ENCODE peak calls at places on chromosomes 4 and X, in four cellular contexts. P is K562, L is GM12878, C is HepG2. N is an unnamed sample.

GRCh38 chr4:74317616-74318256 is 9.5 kb downstream of the EPGN start:
- DNase-seq in P (no peak), L (no peak), C (no peak), N (no peak)

GRCh38 chrX:47941423-47941822 is 62.4 kb downstream of the ZNF182 start:
- DNase-seq in P (no peak), L (no peak), C (no peak), N (no peak)

GRCh38 chr4:14863420-14864364 is 138.6 kb upstream of the CPEB2 start:
- DNase-seq in P (no peak), L (no peak), C (no peak), N (no peak)

GRCh38 chr4:133190098-133190497 is 41.0 kb downstream of the PCDH10 start:
- DNase-seq in P (no peak), L (no peak), C (no peak), N (peak; percentile 28)

GRCh38 chr4:17059192-17059634 is 160.8 kb upstream of the LDB2 start:
- DNase-seq in P (no peak), L (no peak), C (no peak), N (no peak)

GRCh38 chrX:49291615-49292337 is 11.7 kb upstream of the GAGE10 start:
- DNase-seq in P (peak; percentile 64), L (no peak), C (peak; percentile 12), N (peak; percentile 68)

GRCh38 chr4:189092596-189092995 is 848.1 kb upstream of the FRG1 start:
- DNase-seq in P (no peak), L (no peak), C (no peak), N (no peak)

GRCh38 chr4:140839888-140840790 is 84.0 kb upstream of the TBC1D9 start:
- DNase-seq in P (no peak), L (no peak), C (no peak), N (no peak)

GRCh38 chr4:48079972-48080391 is 54.1 kb downstream of the TXK start:
- DNase-seq in P (no peak), L (no peak), C (no peak), N (no peak)

GRCh38 chr4:94036964-94037363 is 170.7 kb upstream of the SMARCAD1 start:
- DNase-seq in P (peak; percentile 18), L (no peak), C (no peak), N (no peak)

GRCh38 chr4:80465238-80465637 is 129.7 kb downstream of the CFAP299 start:
- DNase-seq in P (no peak), L (no peak), C (no peak), N (no peak)

GRCh38 chr4:7214359-7214758 is 22.0 kb downstream of the SORCS2 start:
- DNase-seq in P (no peak), L (no peak), C (no peak), N (no peak)

GRCh38 chr4:82469776-82470345 is 39.5 kb downstream of the ENOPH1 start:
- DNase-seq in P (no peak), L (no peak), C (peak; percentile 16), N (no peak)

GRCh38 chr4:108415389-108415788 is 205.0 kb upstream of the RPL34 start:
- DNase-seq in P (no peak), L (no peak), C (no peak), N (no peak)

GRCh38 chrX:146186540-146186939 is 368.9 kb downstream of the SLITRK2 start:
- DNase-seq in P (no peak), L (no peak), C (no peak), N (no peak)

GRCh38 chr4:83237591-83237990 is 47.0 kb downstream of the COQ2 start:
- DNase-seq in P (no peak), L (no peak), C (no peak), N (peak; percentile 30)

GRCh38 chr4:157221426-157221894 is 932 bp downstream of the GRIA2 start:
- DNase-seq in P (no peak), L (no peak), C (no peak), N (no peak)

GRCh38 chr4:87512400-87512799 is 16.8 kb downstream of the SPARCL1 start:
- DNase-seq in P (no peak), L (no peak), C (no peak), N (no peak)

GRCh38 chr4:83568057-83568456 is 32.1 kb downstream of the GPAT3 start:
- DNase-seq in P (no peak), L (no peak), C (no peak), N (no peak)

GRCh38 chrX:39519213-39519544 is 578.6 kb downstream of the BCOR start:
- DNase-seq in P (no peak), L (no peak), C (no peak), N (no peak)

GRCh38 chr4:169315530-169316306 is 45.0 kb upstream of the SH3RF1 start:
- DNase-seq in P (no peak), L (no peak), C (no peak), N (no peak)

GRCh38 chrX:152873361-152873760 is 24.5 kb upstream of the ZNF185 start:
- DNase-seq in P (no peak), L (no peak), C (no peak), N (no peak)

GRCh38 chr4:4524364-4524763 is 17.5 kb downstream of the STX18 start:
- DNase-seq in P (no peak), L (peak; percentile 76), C (no peak), N (no peak)

GRCh38 chr4:7430368-7430964 is 4.3 kb downstream of the PSAPL1 start:
- DNase-seq in P (no peak), L (no peak), C (no peak), N (no peak)

GRCh38 chr4:47877204-47877603 is 37.2 kb downstream of the NFXL1 start:
- DNase-seq in P (no peak), L (no peak), C (no peak), N (no peak)

GRCh38 chr4:163663454-163664225 is 169.2 kb downstream of the TMA16 start:
- DNase-seq in P (no peak), L (peak; percentile 78), C (no peak), N (no peak)

GRCh38 chr4:186840771-186841301 is 117.2 kb upstream of the FAT1 start:
- DNase-seq in P (peak; percentile 38), L (no peak), C (no peak), N (no peak)

GRCh38 chrX:45502396-45502795 is 301.7 kb upstream of the DIPK2B start:
- DNase-seq in P (no peak), L (no peak), C (peak; percentile 27), N (no peak)

GRCh38 chr4:88753658-88754431 is 56.2 kb upstream of the NAP1L5 start:
- DNase-seq in P (no peak), L (no peak), C (peak; percentile 94), N (no peak)

GRCh38 chr4:153464068-153464467 is 2.1 kb upstream of the TMEM131L start:
- DNase-seq in P (peak; percentile 84), L (no peak), C (no peak), N (no peak)

GRCh38 chr4:173426064-173426463 is 27.1 kb upstream of the SCRG1 start:
- DNase-seq in P (no peak), L (no peak), C (no peak), N (no peak)

GRCh38 chr4:123304151-123305021 is 92.2 kb upstream of the SPRY1 start:
- DNase-seq in P (no peak), L (no peak), C (no peak), N (no peak)

GRCh38 chr4:169652535-169652934 is 32.2 kb downstream of the CLCN3 start:
- DNase-seq in P (no peak), L (no peak), C (no peak), N (no peak)

GRCh38 chr4:36773467-36773866 is 471.1 kb upstream of the NWD2 start:
- DNase-seq in P (no peak), L (no peak), C (no peak), N (no peak)

GRCh38 chr4:39637572-39638357 is 900 bp downstream of the SMIM14 start:
- DNase-seq in P (peak; percentile 41), L (no peak), C (peak; percentile 64), N (peak; percentile 30)

GRCh38 chr4:182307746-182308145 is 64.5 kb downstream of the TENM3 start:
- DNase-seq in P (no peak), L (no peak), C (no peak), N (no peak)

GRCh38 chr4:146235654-146236570 is 21.6 kb downstream of the REELD1 start:
- DNase-seq in P (no peak), L (no peak), C (no peak), N (no peak)

GRCh38 chrX:10010686-10011085 is 43.5 kb downstream of the CLDN34 start:
- DNase-seq in P (no peak), L (no peak), C (peak; percentile 67), N (no peak)
- TF ChIP-seq FOXK2 in P (no peak), L (no peak), C (no peak), N (no peak)

GRCh38 chrX:72145181-72145580 is 13.5 kb upstream of the RTL5 start:
- DNase-seq in P (no peak), L (no peak), C (no peak), N (no peak)
- TF ChIP-seq FOXK2 in P (no peak), L (no peak), C (no peak), N (no peak)

DNA sequence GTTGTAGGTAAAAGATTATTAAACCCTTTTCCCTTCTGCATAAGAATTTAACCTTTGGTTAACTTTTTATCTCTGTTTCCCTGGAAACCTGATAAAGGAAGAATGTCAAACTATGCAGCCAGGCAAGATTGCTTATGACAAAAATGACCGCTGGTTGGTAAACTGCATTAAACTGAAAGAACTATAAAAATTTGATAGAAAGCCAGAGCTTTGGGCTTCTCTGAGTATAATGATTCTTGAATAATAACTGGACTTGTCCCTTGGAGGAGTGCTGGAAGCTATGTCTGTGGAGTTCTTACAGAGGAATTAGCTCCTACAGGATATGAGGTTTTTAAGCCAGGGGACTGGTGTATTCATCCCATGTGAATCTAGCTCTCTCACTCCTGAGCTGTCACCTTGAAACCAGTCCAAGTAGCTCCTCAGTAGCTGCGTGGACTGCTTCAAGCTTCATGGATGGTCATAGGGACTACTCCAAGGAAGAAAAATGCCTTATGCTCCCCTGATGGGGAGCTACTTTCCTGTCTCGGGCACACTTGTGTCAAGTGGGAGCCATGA is 52.0 kb downstream of the RASL11B start:
- DNase-seq in P (no peak), L (no peak), C (peak; percentile 27), N (no peak)
- TF ChIP-seq FOXK2 in P (no peak), L (no peak), C (no peak), N (no peak)

DNA sequence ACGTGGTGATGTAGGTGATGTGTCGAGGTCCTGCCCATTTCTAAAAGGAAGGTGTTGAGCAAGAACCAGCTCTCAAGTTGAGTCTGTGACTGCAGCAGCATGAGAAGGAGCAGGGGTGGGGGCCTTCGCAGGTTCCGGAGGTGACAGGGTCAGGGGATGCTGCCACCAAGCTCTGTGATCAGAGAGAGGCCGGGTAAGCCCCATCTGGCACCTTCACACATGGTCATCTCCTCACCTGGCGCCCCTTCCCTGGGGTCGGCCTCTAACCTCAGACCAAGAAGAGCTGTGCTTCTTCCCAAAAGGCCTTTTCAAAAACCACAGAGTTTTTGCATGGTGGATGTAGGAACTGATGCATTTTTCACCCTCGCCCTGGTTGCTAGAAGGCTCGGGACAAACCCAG is 137.6 kb downstream of the CPZ start:
- DNase-seq in P (no peak), L (no peak), C (no peak), N (no peak)
- TF ChIP-seq FOXK2 in P (no peak), L (no peak), C (no peak), N (no peak)

GRCh38 chr4:85886665-85887064 is 411.7 kb downstream of the ARHGAP24 start:
- DNase-seq in P (no peak), L (no peak), C (no peak), N (no peak)

GRCh38 chr4:85879518-85879917 is 404.6 kb downstream of the ARHGAP24 start:
- DNase-seq in P (no peak), L (no peak), C (no peak), N (no peak)

GRCh38 chr4:85884251-85884650 is 409.3 kb downstream of the ARHGAP24 start:
- DNase-seq in P (no peak), L (no peak), C (no peak), N (no peak)

GRCh38 chr4:85883180-85883579 is 408.2 kb downstream of the ARHGAP24 start:
- DNase-seq in P (no peak), L (no peak), C (no peak), N (no peak)
- TF ChIP-seq FOXK2 in P (no peak), L (no peak), C (no peak), N (no peak)